ENCODE peak calls at places on chromosomes 3 and 15, in eight cellular contexts. One of them, this sample, is unnamed.
A peak's percentile ranks its signal among the peaks of the same experiment; 100 is the strongest.

GRCh38 chr3:87082806-87083440 is 92.0 kb upstream of the VGLL3 start:
- DNase-seq in tibial nerve: no peak
- DNase-seq in cardiac muscle cell: peak; percentile 67
- DNase-seq in neural progenitor cell: peak; percentile 75
- DNase-seq in WERI-Rb-1: peak; percentile 25
- DNase-seq in fibroblast of lung: peak; percentile 54
- DNase-seq in effector memory CD4-positive, alpha-beta T cell: no peak
- DNase-seq in adrenal gland: no peak
- DNase-seq in this sample: no peak

GRCh38 chr15:79769933-79770332 is 126.9 kb downstream of the MTHFS start:
- DNase-seq in effector memory CD4-positive, alpha-beta T cell: no peak
- DNase-seq in tibial nerve: no peak
- DNase-seq in neural progenitor cell: no peak
- DNase-seq in cardiac muscle cell: no peak
- DNase-seq in adrenal gland: no peak
- DNase-seq in fibroblast of lung: no peak
- DNase-seq in WERI-Rb-1: no peak
- DNase-seq in this sample: no peak

GRCh38 chr15:44790215-44790614 is 53.9 kb downstream of the TRIM69 start:
- DNase-seq in neural progenitor cell: no peak
- DNase-seq in cardiac muscle cell: no peak
- DNase-seq in adrenal gland: no peak
- DNase-seq in effector memory CD4-positive, alpha-beta T cell: no peak
- DNase-seq in fibroblast of lung: no peak
- DNase-seq in tibial nerve: no peak
- DNase-seq in WERI-Rb-1: no peak
- DNase-seq in this sample: no peak

GRCh38 chr15:67240235-67241131 is 14.0 kb downstream of the AAGAB start:
- DNase-seq in cardiac muscle cell: peak; percentile 1
- DNase-seq in fibroblast of lung: no peak
- DNase-seq in adrenal gland: no peak
- DNase-seq in tibial nerve: no peak
- DNase-seq in WERI-Rb-1: peak; percentile 12
- DNase-seq in neural progenitor cell: no peak
- DNase-seq in effector memory CD4-positive, alpha-beta T cell: no peak
- DNase-seq in this sample: peak; percentile 44

GRCh38 chr3:48406443-48407431 is 23.1 kb downstream of the PLXNB1 start:
- DNase-seq in cardiac muscle cell: no peak
- DNase-seq in adrenal gland: no peak
- DNase-seq in WERI-Rb-1: peak; percentile 4
- DNase-seq in tibial nerve: peak; percentile 12
- DNase-seq in effector memory CD4-positive, alpha-beta T cell: no peak
- DNase-seq in fibroblast of lung: no peak
- DNase-seq in neural progenitor cell: no peak
- DNase-seq in this sample: no peak

GRCh38 chr3:132268956-132269355 is 48.3 kb upstream of the ACP3 start:
- DNase-seq in adrenal gland: no peak
- DNase-seq in WERI-Rb-1: peak; percentile 8
- DNase-seq in effector memory CD4-positive, alpha-beta T cell: no peak
- DNase-seq in tibial nerve: no peak
- DNase-seq in cardiac muscle cell: no peak
- DNase-seq in fibroblast of lung: peak; percentile 28
- DNase-seq in neural progenitor cell: peak; percentile 48
- DNase-seq in this sample: no peak

GRCh38 chr15:64426845-64427465 is 33.4 kb upstream of the ZNF609 start:
- DNase-seq in cardiac muscle cell: peak; percentile 49
- DNase-seq in WERI-Rb-1: peak; percentile 7
- DNase-seq in tibial nerve: no peak
- DNase-seq in neural progenitor cell: peak; percentile 38
- DNase-seq in adrenal gland: no peak
- DNase-seq in fibroblast of lung: peak; percentile 37
- DNase-seq in effector memory CD4-positive, alpha-beta T cell: no peak
- DNase-seq in this sample: peak; percentile 33

GRCh38 chr3:97793415-97794019 is 28.3 kb upstream of the CRYBG3 start:
- DNase-seq in effector memory CD4-positive, alpha-beta T cell: no peak
- DNase-seq in adrenal gland: peak; percentile 19
- DNase-seq in neural progenitor cell: peak; percentile 52
- DNase-seq in WERI-Rb-1: no peak
- DNase-seq in fibroblast of lung: peak; percentile 40
- DNase-seq in cardiac muscle cell: peak; percentile 53
- DNase-seq in tibial nerve: no peak
- DNase-seq in this sample: no peak

GRCh38 chr3:190036631-190037030 is 84.1 kb downstream of the P3H2 start:
- DNase-seq in cardiac muscle cell: no peak
- DNase-seq in WERI-Rb-1: no peak
- DNase-seq in effector memory CD4-positive, alpha-beta T cell: no peak
- DNase-seq in tibial nerve: no peak
- DNase-seq in neural progenitor cell: no peak
- DNase-seq in fibroblast of lung: peak; percentile 78
- DNase-seq in adrenal gland: no peak
- DNase-seq in this sample: no peak

GRCh38 chr3:173135059-173135458 is 6.0 kb downstream of the SPATA16 start:
- DNase-seq in effector memory CD4-positive, alpha-beta T cell: no peak
- DNase-seq in WERI-Rb-1: no peak
- DNase-seq in neural progenitor cell: no peak
- DNase-seq in fibroblast of lung: peak; percentile 70
- DNase-seq in cardiac muscle cell: no peak
- DNase-seq in tibial nerve: no peak
- DNase-seq in adrenal gland: no peak
- DNase-seq in this sample: no peak

GRCh38 chr3:183210862-183211341 is 42.2 kb upstream of the B3GNT5 start:
- DNase-seq in tibial nerve: no peak
- DNase-seq in neural progenitor cell: no peak
- DNase-seq in effector memory CD4-positive, alpha-beta T cell: no peak
- DNase-seq in cardiac muscle cell: no peak
- DNase-seq in WERI-Rb-1: no peak
- DNase-seq in adrenal gland: no peak
- DNase-seq in fibroblast of lung: no peak
- DNase-seq in this sample: no peak

GRCh38 chr3:43259626-43260025 is 26.7 kb upstream of the SNRK start:
- DNase-seq in WERI-Rb-1: no peak
- DNase-seq in neural progenitor cell: no peak
- DNase-seq in tibial nerve: no peak
- DNase-seq in cardiac muscle cell: no peak
- DNase-seq in effector memory CD4-positive, alpha-beta T cell: no peak
- DNase-seq in adrenal gland: no peak
- DNase-seq in fibroblast of lung: no peak
- DNase-seq in this sample: no peak

GRCh38 chr15:28956491-28956890 is 70.7 kb downstream of the APBA2 start:
- DNase-seq in WERI-Rb-1: no peak
- DNase-seq in adrenal gland: no peak
- DNase-seq in neural progenitor cell: no peak
- DNase-seq in effector memory CD4-positive, alpha-beta T cell: no peak
- DNase-seq in cardiac muscle cell: no peak
- DNase-seq in fibroblast of lung: no peak
- DNase-seq in tibial nerve: no peak
- DNase-seq in this sample: no peak

GRCh38 chr3:171028779-171029232 is 2.3 kb upstream of the SLC2A2 start:
- DNase-seq in tibial nerve: no peak
- DNase-seq in adrenal gland: no peak
- DNase-seq in WERI-Rb-1: peak; percentile 63
- DNase-seq in fibroblast of lung: peak; percentile 97
- DNase-seq in cardiac muscle cell: no peak
- DNase-seq in effector memory CD4-positive, alpha-beta T cell: no peak
- DNase-seq in neural progenitor cell: no peak
- DNase-seq in this sample: no peak

GRCh38 chr15:59168536-59168935 is 38.1 kb upstream of the LDHAL6B start:
- DNase-seq in fibroblast of lung: peak; percentile 76
- DNase-seq in tibial nerve: no peak
- DNase-seq in adrenal gland: no peak
- DNase-seq in cardiac muscle cell: no peak
- DNase-seq in WERI-Rb-1: no peak
- DNase-seq in neural progenitor cell: no peak
- DNase-seq in effector memory CD4-positive, alpha-beta T cell: no peak
- DNase-seq in this sample: no peak

GRCh38 chr15:37095197-37095992 is 5.0 kb downstream of the MEIS2 start:
- DNase-seq in WERI-Rb-1: peak; percentile 23
- DNase-seq in neural progenitor cell: peak; percentile 76
- DNase-seq in tibial nerve: no peak
- DNase-seq in adrenal gland: no peak
- DNase-seq in cardiac muscle cell: no peak
- DNase-seq in fibroblast of lung: no peak
- DNase-seq in effector memory CD4-positive, alpha-beta T cell: no peak
- DNase-seq in this sample: no peak

GRCh38 chr3:157370867-157371266 is 65.8 kb upstream of the PTX3 start:
- DNase-seq in effector memory CD4-positive, alpha-beta T cell: no peak
- DNase-seq in adrenal gland: no peak
- DNase-seq in cardiac muscle cell: no peak
- DNase-seq in WERI-Rb-1: no peak
- DNase-seq in neural progenitor cell: no peak
- DNase-seq in fibroblast of lung: no peak
- DNase-seq in tibial nerve: no peak
- DNase-seq in this sample: no peak

GRCh38 chr15:42150246-42150970 is 6.0 kb downstream of the PLA2G4F start:
- DNase-seq in effector memory CD4-positive, alpha-beta T cell: no peak
- DNase-seq in WERI-Rb-1: no peak
- DNase-seq in adrenal gland: no peak
- DNase-seq in cardiac muscle cell: no peak
- DNase-seq in fibroblast of lung: no peak
- DNase-seq in tibial nerve: no peak
- DNase-seq in neural progenitor cell: no peak
- DNase-seq in this sample: no peak

GRCh38 chr3:85835857-85836470 is 877.2 kb downstream of the CADM2 start:
- DNase-seq in adrenal gland: no peak
- DNase-seq in effector memory CD4-positive, alpha-beta T cell: no peak
- DNase-seq in neural progenitor cell: no peak
- DNase-seq in cardiac muscle cell: no peak
- DNase-seq in fibroblast of lung: no peak
- DNase-seq in tibial nerve: no peak
- DNase-seq in WERI-Rb-1: no peak
- DNase-seq in this sample: no peak

GRCh38 chr3:101259485-101260341 is 60.7 kb downstream of the IMPG2 start:
- DNase-seq in adrenal gland: no peak
- DNase-seq in effector memory CD4-positive, alpha-beta T cell: no peak
- DNase-seq in cardiac muscle cell: no peak
- DNase-seq in neural progenitor cell: no peak
- DNase-seq in tibial nerve: no peak
- DNase-seq in WERI-Rb-1: no peak
- DNase-seq in fibroblast of lung: no peak
- DNase-seq in this sample: no peak

GRCh38 chr3:16303037-16303436 is 38.0 kb downstream of the OXNAD1 start:
- DNase-seq in effector memory CD4-positive, alpha-beta T cell: no peak
- DNase-seq in WERI-Rb-1: no peak
- DNase-seq in cardiac muscle cell: no peak
- DNase-seq in tibial nerve: no peak
- DNase-seq in neural progenitor cell: no peak
- DNase-seq in adrenal gland: no peak
- DNase-seq in fibroblast of lung: peak; percentile 34
- DNase-seq in this sample: no peak

GRCh38 chr15:63054985-63055384 is 12.4 kb downstream of the TPM1 start:
- DNase-seq in WERI-Rb-1: no peak
- DNase-seq in adrenal gland: no peak
- DNase-seq in tibial nerve: no peak
- DNase-seq in fibroblast of lung: peak; percentile 48
- DNase-seq in effector memory CD4-positive, alpha-beta T cell: no peak
- DNase-seq in neural progenitor cell: no peak
- DNase-seq in cardiac muscle cell: no peak
- DNase-seq in this sample: no peak

GRCh38 chr15:63056843-63057242 is 14.3 kb downstream of the TPM1 start:
- DNase-seq in cardiac muscle cell: no peak
- DNase-seq in fibroblast of lung: peak; percentile 66
- DNase-seq in WERI-Rb-1: no peak
- DNase-seq in effector memory CD4-positive, alpha-beta T cell: no peak
- DNase-seq in adrenal gland: no peak
- DNase-seq in tibial nerve: no peak
- DNase-seq in neural progenitor cell: no peak
- DNase-seq in this sample: no peak

GRCh38 chr15:63052128-63052826 is 9.7 kb downstream of the TPM1 start:
- DNase-seq in neural progenitor cell: no peak
- DNase-seq in WERI-Rb-1: peak; percentile 29
- DNase-seq in cardiac muscle cell: no peak
- DNase-seq in adrenal gland: no peak
- DNase-seq in tibial nerve: no peak
- DNase-seq in fibroblast of lung: peak; percentile 22
- DNase-seq in effector memory CD4-positive, alpha-beta T cell: no peak
- DNase-seq in this sample: no peak

GRCh38 chr15:63052961-63053698 is 10.6 kb downstream of the TPM1 start:
- DNase-seq in adrenal gland: no peak
- DNase-seq in effector memory CD4-positive, alpha-beta T cell: no peak
- DNase-seq in fibroblast of lung: peak; percentile 55
- DNase-seq in tibial nerve: peak; percentile 58
- DNase-seq in neural progenitor cell: peak; percentile 53
- DNase-seq in WERI-Rb-1: peak; percentile 43
- DNase-seq in cardiac muscle cell: peak; percentile 58
- DNase-seq in this sample: no peak

GRCh38 chr15:63054281-63054683 is 11.7 kb downstream of the TPM1 start:
- DNase-seq in WERI-Rb-1: no peak
- DNase-seq in fibroblast of lung: peak; percentile 41
- DNase-seq in cardiac muscle cell: no peak
- DNase-seq in tibial nerve: no peak
- DNase-seq in effector memory CD4-positive, alpha-beta T cell: no peak
- DNase-seq in neural progenitor cell: no peak
- DNase-seq in adrenal gland: no peak
- DNase-seq in this sample: no peak
- H3K4me3 ChIP-seq in WERI-Rb-1: no peak overlapping the region
- H3K4me3 ChIP-seq in fibroblast of lung: no peak overlapping the region
- H3K4me3 ChIP-seq in cardiac muscle cell: no peak overlapping the region
- H3K4me3 ChIP-seq in tibial nerve: no peak overlapping the region
- H3K4me3 ChIP-seq in effector memory CD4-positive, alpha-beta T cell: no peak overlapping the region
- H3K4me3 ChIP-seq in neural progenitor cell: no peak overlapping the region
- H3K4me3 ChIP-seq in adrenal gland: no peak overlapping the region
- H3K4me3 ChIP-seq in this sample: no peak overlapping the region

DNA sequence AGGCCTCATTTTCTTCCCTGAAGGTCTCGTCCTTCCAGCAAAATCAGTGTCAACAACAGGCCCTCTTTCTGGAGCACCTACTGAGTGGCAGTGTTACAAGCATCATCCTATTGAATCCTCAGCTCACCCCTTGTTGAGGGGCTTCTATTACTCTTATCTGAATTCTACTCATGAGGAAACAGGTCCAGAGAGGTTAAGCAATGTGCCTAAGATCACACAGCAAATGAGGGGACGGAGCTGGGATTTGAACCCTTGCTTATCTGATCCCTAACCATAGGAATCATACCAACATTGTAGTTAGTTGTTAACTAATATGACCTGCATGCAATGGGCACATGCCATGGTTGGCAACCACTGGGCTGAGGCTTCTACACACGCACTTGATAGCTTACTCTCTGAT is 63.0 kb downstream of the SLC6A6 start:
- DNase-seq in tibial nerve: no peak
- DNase-seq in effector memory CD4-positive, alpha-beta T cell: no peak
- DNase-seq in WERI-Rb-1: no peak
- DNase-seq in adrenal gland: no peak
- DNase-seq in cardiac muscle cell: no peak
- DNase-seq in neural progenitor cell: no peak
- DNase-seq in fibroblast of lung: no peak
- DNase-seq in this sample: no peak
- H3K36me3 ChIP-seq in tibial nerve: no peaks in the 10 kb centered on the region
- H3K36me3 ChIP-seq in effector memory CD4-positive, alpha-beta T cell: peaks cover 72% of the 10 kb centered on the region
- H3K36me3 ChIP-seq in WERI-Rb-1: peaks cover 34% of the 10 kb centered on the region
- H3K36me3 ChIP-seq in adrenal gland: peaks cover 79% of the 10 kb centered on the region
- H3K36me3 ChIP-seq in cardiac muscle cell: no peaks in the 10 kb centered on the region
- H3K36me3 ChIP-seq in neural progenitor cell: no peaks in the 10 kb centered on the region
- H3K36me3 ChIP-seq in fibroblast of lung: peaks cover 2% of the 10 kb centered on the region
- H3K36me3 ChIP-seq in this sample: peaks cover 84% of the 10 kb centered on the region

GRCh38 chr3:75906555-75907112 is 121.3 kb upstream of the ZNF717 start:
- DNase-seq in WERI-Rb-1: peak; percentile 90
- DNase-seq in tibial nerve: no peak
- DNase-seq in neural progenitor cell: peak; percentile 88
- DNase-seq in adrenal gland: no peak
- DNase-seq in cardiac muscle cell: peak; percentile 81
- DNase-seq in effector memory CD4-positive, alpha-beta T cell: no peak
- DNase-seq in fibroblast of lung: peak; percentile 45
- DNase-seq in this sample: no peak
- H3K4me3 ChIP-seq in WERI-Rb-1: peak overlapping the region; percentile 74
- H3K4me3 ChIP-seq in tibial nerve: peak overlapping the region; percentile 35
- H3K4me3 ChIP-seq in neural progenitor cell: peak overlapping the region; percentile 64
- H3K4me3 ChIP-seq in adrenal gland: no peak overlapping the region
- H3K4me3 ChIP-seq in cardiac muscle cell: peak overlapping the region; percentile 30
- H3K4me3 ChIP-seq in effector memory CD4-positive, alpha-beta T cell: no peak overlapping the region
- H3K4me3 ChIP-seq in fibroblast of lung: peak overlapping the region; percentile 65
- H3K4me3 ChIP-seq in this sample: no peak overlapping the region

GRCh38 chr3:119436977-119437376 is 26.4 kb downstream of the TMEM39A start:
- DNase-seq in adrenal gland: no peak
- DNase-seq in WERI-Rb-1: no peak
- DNase-seq in tibial nerve: no peak
- DNase-seq in neural progenitor cell: no peak
- DNase-seq in effector memory CD4-positive, alpha-beta T cell: no peak
- DNase-seq in fibroblast of lung: no peak
- DNase-seq in cardiac muscle cell: no peak
- DNase-seq in this sample: no peak
- H3K36me3 ChIP-seq in adrenal gland: peaks cover 56% of the 10 kb centered on the region
- H3K36me3 ChIP-seq in WERI-Rb-1: peaks cover 43% of the 10 kb centered on the region
- H3K36me3 ChIP-seq in tibial nerve: no peaks in the 10 kb centered on the region
- H3K36me3 ChIP-seq in neural progenitor cell: peaks cover 14% of the 10 kb centered on the region
- H3K36me3 ChIP-seq in effector memory CD4-positive, alpha-beta T cell: peaks cover 72% of the 10 kb centered on the region
- H3K36me3 ChIP-seq in fibroblast of lung: peaks cover 14% of the 10 kb centered on the region
- H3K36me3 ChIP-seq in cardiac muscle cell: peaks cover 46% of the 10 kb centered on the region
- H3K36me3 ChIP-seq in this sample: peaks cover 65% of the 10 kb centered on the region